ENCODE peak calls at places on chromosome 20, in four cellular contexts. V is kidney, A is ovary, U is fibroblast of lung. B is an unnamed sample.

GRCh38 chr20:15600565-15600964 is 972.7 kb downstream of the KIF16B start:
- DNase-seq in V (no peak), A (no peak), U (no peak), B (no peak)

GRCh38 chr20:11901127-11901526 is 16.6 kb upstream of the BTBD3 start:
- DNase-seq in V (no peak), A (no peak), U (peak; percentile 97), B (no peak)

GRCh38 chr20:40286991-40287531 is 402.0 kb downstream of the MAFB start:
- DNase-seq in V (peak; percentile 86), A (peak; percentile 38), U (no peak), B (peak; percentile 29)

GRCh38 chr20:48891235-48892048 is 30.1 kb upstream of the ARFGEF2 start:
- DNase-seq in V (no peak), A (no peak), U (no peak), B (no peak)

GRCh38 chr20:58649288-58650180 is 1.5 kb upstream of the STX16 start:
- DNase-seq in V (peak; percentile 74), A (peak; percentile 49), U (no peak), B (peak; percentile 42)

GRCh38 chr20:10987651-10988383 is 314.0 kb upstream of the JAG1 start:
- DNase-seq in V (no peak), A (no peak), U (peak; percentile 57), B (no peak)

GRCh38 chr20:3246682-3247081 is 7.7 kb upstream of the SLC4A11 start:
- DNase-seq in V (no peak), A (no peak), U (no peak), B (no peak)

GRCh38 chr20:56091635-56092180 is 86.4 kb upstream of the CBLN4 start:
- DNase-seq in V (no peak), A (no peak), U (no peak), B (no peak)

GRCh38 chr20:20520776-20521175 is 152.9 kb downstream of the INSM1 start:
- DNase-seq in V (no peak), A (no peak), U (peak; percentile 69), B (no peak)

GRCh38 chr20:54475334-54476287 is at the start of gene DOK5:
- DNase-seq in V (peak; percentile 83), A (peak; percentile 36), U (peak; percentile 72), B (peak; percentile 54)

GRCh38 chr20:39289316-39289715 is 327.2 kb downstream of the DHX35 start:
- DNase-seq in V (no peak), A (no peak), U (no peak), B (peak; percentile 9)

GRCh38 chr20:20297181-20297580 is 70.7 kb upstream of the INSM1 start:
- DNase-seq in V (no peak), A (no peak), U (no peak), B (no peak)

GRCh38 chr20:31355981-31356380 is 12.4 kb upstream of the DEFB118 start:
- DNase-seq in V (no peak), A (no peak), U (peak; percentile 2), B (no peak)

GRCh38 chr20:36575066-36575743 is 1.8 kb downstream of the TGIF2 start:
- DNase-seq in V (peak; percentile 78), A (peak; percentile 85), U (peak; percentile 60), B (peak; percentile 86)

GRCh38 chr20:18705906-18706305 is 107.7 kb upstream of the SCP2D1 start:
- DNase-seq in V (no peak), A (no peak), U (no peak), B (peak; percentile 8)

GRCh38 chr20:373171-373890 is 7.2 kb upstream of the TRIB3 start:
- DNase-seq in V (peak; percentile 76), A (no peak), U (peak; percentile 61), B (peak; percentile 94)

GRCh38 chr20:17262786-17263185 is 35.9 kb downstream of the PCSK2 start:
- DNase-seq in V (no peak), A (no peak), U (no peak), B (no peak)

GRCh38 chr20:18391686-18392085 is 75.1 kb downstream of the DZANK1 start:
- DNase-seq in V (no peak), A (no peak), U (no peak), B (no peak)

GRCh38 chr20:41362748-41363140 is 3.9 kb downstream of the EMILIN3 start:
- DNase-seq in V (peak; percentile 48), A (no peak), U (no peak), B (no peak)

GRCh38 chr20:48722737-48723191 is 105.0 kb downstream of the PREX1 start:
- DNase-seq in V (no peak), A (no peak), U (peak; percentile 50), B (no peak)

GRCh38 chr20:61184194-61184593 is 67.9 kb upstream of the CDH4 start:
- DNase-seq in V (no peak), A (no peak), U (peak; percentile 53), B (no peak)

GRCh38 chr20:57217802-57218201 is 48.6 kb downstream of the BMP7 start:
- DNase-seq in V (no peak), A (no peak), U (no peak), B (no peak)

GRCh38 chr20:35708502-35708901 is 9.3 kb downstream of the ROMO1 start:
- DNase-seq in V (no peak), A (no peak), U (no peak), B (no peak)

GRCh38 chr20:22402990-22403859 is 181.1 kb downstream of the FOXA2 start:
- DNase-seq in V (no peak), A (no peak), U (peak; percentile 4), B (peak; percentile 7)

GRCh38 chr20:43746344-43747137 is 19.7 kb upstream of the GTSF1L start:
- DNase-seq in V (no peak), A (no peak), U (no peak), B (peak; percentile 56)

GRCh38 chr20:64044484-64045247 is 4.8 kb downstream of the SOX18 start:
- DNase-seq in V (no peak), A (no peak), U (peak; percentile 50), B (no peak)
- H3K4me3 ChIP-seq in V (no peak overlapping the region), A (no peak overlapping the region), U (no peak overlapping the region), B (no peak overlapping the region)

DNA sequence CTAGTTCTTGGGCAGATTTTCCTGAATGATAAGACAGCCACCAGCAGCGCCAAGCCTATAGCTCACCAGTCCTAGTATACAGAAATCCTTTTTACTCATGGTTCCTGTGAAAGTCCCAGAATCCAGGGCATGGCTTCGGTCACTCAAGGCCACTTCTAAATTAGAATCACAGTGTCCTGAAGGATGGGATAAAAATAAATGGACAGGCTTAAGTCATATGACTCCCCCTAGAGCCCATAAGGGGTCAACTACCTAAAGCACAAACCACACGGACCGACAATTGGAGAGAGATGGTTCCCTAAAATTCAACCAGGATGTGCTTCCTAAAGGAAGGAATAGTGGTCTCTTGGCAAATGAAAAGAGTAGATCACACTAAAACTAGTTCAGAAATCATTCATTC is 404.1 kb upstream of the PLCB4 start:
- DNase-seq in V (no peak), A (no peak), U (no peak), B (peak; percentile 33)
- TF ChIP-seq CTCF in V (no peak), A (no peak), U (no peak), B (no peak)

GRCh38 chr20:62774762-62775161 is 21.5 kb upstream of the MRGBP start:
- DNase-seq in V (no peak), A (no peak), U (no peak), B (no peak)
- H3K4me3 ChIP-seq in V (no peak overlapping the region), A (no peak overlapping the region), U (no peak overlapping the region), B (no peak overlapping the region)

DNA sequence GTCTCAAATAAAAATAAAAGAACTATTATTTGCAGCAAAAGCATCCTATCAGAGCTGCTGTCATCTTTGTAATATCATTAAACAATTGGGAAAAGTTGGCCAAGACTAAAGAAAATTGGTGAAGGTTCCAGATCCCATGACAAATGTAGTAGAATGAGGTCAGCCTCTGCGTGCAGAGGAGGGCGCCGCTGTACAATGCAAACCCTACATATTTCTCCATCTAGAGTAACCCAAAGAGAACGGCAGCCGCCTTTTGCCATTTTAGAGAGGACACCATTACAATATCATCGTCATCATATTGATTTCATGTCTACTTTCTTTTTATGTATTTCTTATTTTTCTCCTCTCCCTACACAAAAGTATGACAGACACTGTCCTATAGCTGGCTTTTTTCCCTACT is 59.5 kb downstream of the ZMYND8 start:
- DNase-seq in V (no peak), A (no peak), U (no peak), B (peak; percentile 35)
- TF ChIP-seq CTCF in V (no peak), A (no peak), U (no peak), B (peak; percentile 14)